ENCODE peak calls at places on chromosomes 16 and 17, in seven cellular contexts. L, S, J, R, T, P and B are unnamed samples.

GRCh38 chr16:14529010-14529669 is 100.9 kb downstream of the PARN start:
- DNase-seq in T (peak), R (peak), J (no peak), S (peak), L (peak), P (peak), B (peak)

GRCh38 chr16:27947696-27948095 is 115.8 kb downstream of the GSG1L start:
- DNase-seq in R (no peak), S (no peak), T (no peak), J (no peak), L (no peak), P (peak), B (no peak)

GRCh38 chr17:69743091-69743490 is 328.6 kb downstream of the MAP2K6 start:
- DNase-seq in P (no peak), L (no peak), S (no peak), R (no peak), T (no peak), J (no peak), B (no peak)

GRCh38 chr16:50631985-50632576 is 49.0 kb downstream of the SNX20 start:
- DNase-seq in J (no peak), T (no peak), S (no peak), L (no peak), P (no peak), R (no peak), B (no peak)

GRCh38 chr17:7241783-7242716 is at the start of gene GABARAP:
- DNase-seq in J (peak), L (peak), T (peak), R (no peak), P (peak), S (no peak), B (peak)

GRCh38 chr16:52549011-52549692 is 2.2 kb upstream of the TOX3 start:
- DNase-seq in R (no peak), J (no peak), S (peak), P (no peak), T (no peak), L (no peak), B (no peak)

GRCh38 chr16:58024673-58025350 is 742 bp upstream of the MMP15 start:
- DNase-seq in S (no peak), J (no peak), L (no peak), P (no peak), R (no peak), T (peak), B (no peak)

GRCh38 chr17:2751482-2751881 is 2.0 kb upstream of the CCDC92B start:
- DNase-seq in R (no peak), T (no peak), J (no peak), S (no peak), L (no peak), P (no peak), B (no peak)

GRCh38 chr17:76458580-76459490 is 5.9 kb upstream of the UBE2O start:
- DNase-seq in L (peak), R (no peak), T (no peak), P (no peak), J (no peak), S (no peak), B (no peak)

GRCh38 chr17:77427471-77427991 is 286.8 kb downstream of the SEC14L1 start:
- DNase-seq in J (no peak), P (peak), L (peak), T (no peak), R (no peak), S (no peak), B (no peak)

GRCh38 chr17:80694992-80695912 is 150.6 kb downstream of the RPTOR start:
- DNase-seq in R (no peak), S (no peak), T (peak), L (no peak), J (no peak), P (no peak), B (no peak)

GRCh38 chr17:56983380-56983779 is 5.4 kb downstream of the SCPEP1 start:
- DNase-seq in L (no peak), P (no peak), S (no peak), R (no peak), J (no peak), T (no peak), B (no peak)

GRCh38 chr17:80791758-80792284 is 199.8 kb upstream of the CHMP6 start:
- DNase-seq in R (peak), T (peak), P (peak), L (peak), J (no peak), S (no peak), B (peak)

GRCh38 chr17:15944720-15945492 is at the start of gene ADORA2B:
- DNase-seq in S (no peak), P (no peak), R (no peak), J (no peak), L (peak), T (peak), B (no peak)

GRCh38 chr16:80167657-80168056 is 373.1 kb upstream of the DYNLRB2 start:
- DNase-seq in R (no peak), P (no peak), J (no peak), S (no peak), T (no peak), L (no peak), B (peak)

GRCh38 chr17:2369551-2370210 is 31.2 kb downstream of the MNT start:
- DNase-seq in P (no peak), S (no peak), L (peak), T (no peak), R (no peak), J (no peak), B (no peak)

GRCh38 chr17:17818088-17818526 is 18.7 kb downstream of the SREBF1 start:
- DNase-seq in P (no peak), T (no peak), J (no peak), L (peak), R (no peak), S (no peak), B (no peak)